ENCODE peak calls at places on chromosomes 1 and 21, in eight cellular contexts. P is fibroblast of lung, E is nephron progenitor cell, W is astrocyte of the spinal cord, B is heart left ventricle, N is HCT116, V is tibial artery, O is A549. L is an unnamed sample.

GRCh38 chr1:117928881-117929339 is 511 bp downstream of the GDAP2 start:
- DNase-seq in P (peak), E (peak), W (peak), B (peak), N (peak), V (peak), O (peak), L (peak)

GRCh38 chr1:10838541-10838940 is 42.1 kb upstream of the CASZ1 start:
- DNase-seq in P (no peak), E (no peak), W (no peak), B (no peak), N (no peak), V (no peak), O (no peak), L (no peak)

GRCh38 chr1:227917081-227917950 is 30.4 kb downstream of the WNT9A start:
- DNase-seq in P (no peak), E (no peak), W (no peak), B (no peak), N (no peak), V (no peak), O (no peak), L (no peak)

GRCh38 chr1:63973005-63973419 is 199.2 kb downstream of the ROR1 start:
- DNase-seq in P (no peak), E (no peak), W (no peak), B (no peak), N (no peak), V (no peak), O (no peak), L (no peak)

GRCh38 chr1:173005196-173005864 is 45.4 kb downstream of the TNFSF18 start:
- DNase-seq in P (no peak), E (no peak), W (no peak), B (no peak), N (no peak), V (no peak), O (no peak), L (no peak)

GRCh38 chr1:153220606-153221303 is 3.4 kb downstream of the PRR9 start:
- DNase-seq in P (no peak), E (no peak), W (no peak), B (no peak), N (no peak), V (no peak), O (no peak), L (no peak)

GRCh38 chr1:169682077-169682476 is 29.3 kb downstream of the SELL start:
- DNase-seq in P (no peak), E (peak), W (no peak), B (no peak), N (no peak), V (no peak), O (no peak), L (no peak)

GRCh38 chr1:54850737-54851136 is 36.3 kb downstream of the DHCR24 start:
- DNase-seq in P (peak), E (no peak), W (peak), B (no peak), N (no peak), V (no peak), O (no peak), L (peak)

GRCh38 chr1:29811727-29812396 is 575.5 kb downstream of the PTPRU start:
- DNase-seq in P (no peak), E (no peak), W (no peak), B (no peak), N (no peak), V (peak), O (no peak), L (no peak)

GRCh38 chr1:81044708-81045107 is 756.0 kb upstream of the ADGRL2 start:
- DNase-seq in P (peak), E (no peak), W (peak), B (no peak), N (no peak), V (no peak), O (no peak), L (no peak)

GRCh38 chr1:177976596-177976995 is 6.7 kb upstream of the SEC16B start:
- DNase-seq in P (no peak), E (no peak), W (no peak), B (no peak), N (no peak), V (no peak), O (no peak), L (no peak)

DNA sequence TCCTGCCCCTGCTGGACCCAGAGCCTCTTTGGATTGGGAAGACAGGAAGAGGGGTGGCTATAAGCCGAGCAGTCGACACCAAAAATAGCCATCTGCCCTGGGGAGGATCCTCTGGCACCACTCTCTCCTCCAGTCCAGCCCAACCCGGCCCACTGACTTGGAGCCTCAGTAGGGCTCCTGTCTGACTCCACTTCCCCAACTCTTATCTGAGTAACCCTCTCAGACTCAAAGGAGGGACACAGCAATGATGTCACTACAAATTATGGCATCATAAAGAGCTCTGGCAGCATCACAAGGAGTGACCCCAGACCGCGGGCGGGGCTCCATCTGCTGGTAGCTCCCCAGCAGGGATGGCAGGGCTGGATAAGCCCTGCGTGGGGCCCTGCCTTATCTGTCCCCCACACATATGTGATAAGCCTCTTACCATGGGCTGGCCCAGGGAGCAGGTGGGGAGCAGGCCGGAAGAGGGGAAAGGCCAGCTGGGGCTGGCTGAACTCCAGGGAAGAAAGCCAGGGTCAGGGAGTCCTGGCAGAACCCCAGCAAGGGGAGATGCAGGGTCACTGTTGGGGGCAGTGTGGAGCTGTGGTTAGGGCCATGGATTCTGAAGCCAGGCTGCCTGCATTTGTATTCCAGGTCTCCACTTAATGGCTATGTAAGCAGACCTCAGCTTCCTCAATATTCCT is 4.6 kb upstream of the SLC6A9 start:
- DNase-seq in P (peak), E (no peak), W (no peak), B (peak), N (no peak), V (peak), O (no peak), L (no peak)
- TF ChIP-seq CTCF in P (no peak), E (no peak), W (peak), B (peak), N (no peak), V (no peak), O (no peak), L (no peak)

GRCh38 chr1:56758135-56758534 is 61.1 kb downstream of the FYB2 start:
- DNase-seq in P (no peak), E (peak), W (no peak), B (peak), N (peak), V (no peak), O (peak), L (no peak)
- TF ChIP-seq CTCF in P (no peak), E (no peak), W (no peak), B (peak), N (peak), V (no peak), O (no peak), L (no peak)

DNA sequence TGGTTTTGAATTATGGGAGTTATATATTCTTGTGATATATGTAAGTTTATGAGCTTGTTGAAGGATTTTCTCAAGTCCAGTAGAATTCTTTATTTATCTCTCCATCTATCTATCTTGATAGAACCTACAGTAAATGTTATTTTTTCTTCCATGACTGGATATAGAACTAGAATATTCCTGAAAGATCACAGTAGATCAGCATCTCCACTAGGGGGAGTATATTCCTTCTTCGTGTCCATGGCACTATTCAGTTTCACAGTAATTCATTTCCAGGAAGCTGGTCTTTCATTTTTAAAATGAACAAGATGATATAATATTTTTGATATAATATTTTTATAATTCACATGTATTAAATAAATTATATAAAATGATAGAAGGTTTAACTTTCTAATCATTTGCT is 18.8 kb downstream of the TMPRSS15 start:
- DNase-seq in P (no peak), E (no peak), W (peak), B (no peak), N (no peak), V (no peak), O (peak), L (no peak)
- TF ChIP-seq CTCF in P (peak), E (peak), W (peak), B (peak), N (no peak), V (no peak), O (no peak), L (peak)

GRCh38 chr1:101235696-101236545 is 898 bp upstream of the S1PR1 start:
- DNase-seq in P (peak), E (peak), W (peak), B (peak), N (no peak), V (peak), O (no peak), L (peak)

GRCh38 chr1:101238041-101238515 is 1.3 kb downstream of the S1PR1 start:
- DNase-seq in P (no peak), E (peak), W (no peak), B (no peak), N (no peak), V (no peak), O (no peak), L (no peak)

GRCh38 chr1:101238681-101239094 is 1.9 kb downstream of the S1PR1 start:
- DNase-seq in P (peak), E (peak), W (peak), B (peak), N (peak), V (peak), O (peak), L (peak)

GRCh38 chr1:101236546-101237228 is at the start of gene S1PR1:
- DNase-seq in P (peak), E (peak), W (peak), B (peak), N (no peak), V (peak), O (no peak), L (peak)

GRCh38 chr1:101237229-101237837 is 514 bp downstream of the S1PR1 start:
- DNase-seq in P (peak), E (peak), W (peak), B (no peak), N (no peak), V (no peak), O (no peak), L (peak)
- TF ChIP-seq CTCF in P (no peak), E (no peak), W (peak), B (no peak), N (no peak), V (no peak), O (no peak), L (no peak)

GRCh38 chr1:176203735-176204134 is 3.4 kb downstream of the COP1 start:
- DNase-seq in P (no peak), E (no peak), W (no peak), B (no peak), N (no peak), V (no peak), O (no peak), L (no peak)
- TF ChIP-seq CTCF in P (no peak), E (no peak), W (no peak), B (no peak), N (no peak), V (no peak), O (no peak), L (no peak)

DNA sequence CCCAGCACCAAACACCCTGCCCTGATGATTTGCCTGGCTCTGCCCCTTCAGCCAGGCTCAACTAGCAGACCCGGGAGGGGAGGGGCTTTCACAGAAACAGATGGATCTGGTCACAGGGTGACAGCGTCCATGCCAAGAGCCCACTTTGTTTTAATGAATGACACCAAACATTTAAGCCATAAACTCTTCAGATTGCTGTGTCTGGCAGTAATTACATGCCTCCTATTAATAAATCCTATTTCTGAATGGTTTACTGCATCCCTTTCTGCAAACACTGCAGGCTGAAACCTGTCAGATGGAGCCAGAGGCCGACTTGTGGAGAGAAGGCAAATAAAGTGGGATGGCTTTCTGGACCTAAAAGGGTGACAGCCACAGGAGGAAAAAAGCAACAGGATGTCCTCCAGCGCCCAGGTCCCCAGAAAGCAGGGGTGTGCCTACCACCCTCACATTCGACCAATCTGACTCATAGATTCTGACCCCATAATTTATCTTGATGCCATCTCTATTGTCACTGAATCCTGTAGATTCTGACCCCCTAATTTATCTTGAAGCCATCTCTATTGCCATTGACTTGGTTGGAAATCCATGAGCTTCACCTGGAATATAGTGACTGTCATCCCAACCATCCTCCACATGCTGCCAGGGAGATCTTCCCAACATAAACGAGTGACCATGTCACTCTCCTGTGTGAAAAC is 200.8 kb downstream of the PLPP3 start:
- DNase-seq in P (peak), E (peak), W (no peak), B (no peak), N (no peak), V (no peak), O (no peak), L (no peak)
- TF ChIP-seq CTCF in P (peak), E (no peak), W (no peak), B (no peak), N (no peak), V (no peak), O (no peak), L (no peak)